ENCODE peak calls at places on chromosomes 16 and 17, in four cellular contexts. One of them, this sample, is unnamed.

GRCh38 chr17:17087424-17088103 is 45.3 kb downstream of the MPRIP start:
- DNase-seq in foreskin fibroblast: no peak
- DNase-seq in hypothalamus: no peak
- DNase-seq in NCI-H1048: no peak
- DNase-seq in this sample: peak

GRCh38 chr17:47733047-47733413 is at the start of gene TBX21:
- DNase-seq in foreskin fibroblast: no peak
- DNase-seq in hypothalamus: peak
- DNase-seq in NCI-H1048: no peak
- DNase-seq in this sample: peak

GRCh38 chr16:88618182-88618955 is 20.0 kb upstream of the IL17C start:
- DNase-seq in foreskin fibroblast: no peak
- DNase-seq in hypothalamus: no peak
- DNase-seq in NCI-H1048: no peak
- DNase-seq in this sample: no peak

GRCh38 chr16:24525970-24526559 is 13.3 kb upstream of the RBBP6 start:
- DNase-seq in foreskin fibroblast: no peak
- DNase-seq in hypothalamus: no peak
- DNase-seq in NCI-H1048: no peak
- DNase-seq in this sample: no peak

GRCh38 chr17:63701477-63702222 is 1.7 kb upstream of the LIMD2 start:
- DNase-seq in foreskin fibroblast: no peak
- DNase-seq in hypothalamus: no peak
- DNase-seq in NCI-H1048: no peak
- DNase-seq in this sample: no peak

GRCh38 chr17:45791935-45792334 is 7.8 kb downstream of the CRHR1 start:
- DNase-seq in foreskin fibroblast: no peak
- DNase-seq in hypothalamus: no peak
- DNase-seq in NCI-H1048: no peak
- DNase-seq in this sample: no peak

GRCh38 chr17:38896373-38896954 is 26.6 kb downstream of the LASP1 start:
- DNase-seq in foreskin fibroblast: no peak
- DNase-seq in hypothalamus: no peak
- DNase-seq in NCI-H1048: no peak
- DNase-seq in this sample: no peak

GRCh38 chr17:77691216-77692085 is 267.1 kb upstream of the TNRC6C start:
- DNase-seq in foreskin fibroblast: no peak
- DNase-seq in hypothalamus: no peak
- DNase-seq in NCI-H1048: no peak
- DNase-seq in this sample: no peak

GRCh38 chr17:42291136-42291535 is 2.8 kb downstream of the STAT5A start:
- DNase-seq in foreskin fibroblast: no peak
- DNase-seq in hypothalamus: no peak
- DNase-seq in NCI-H1048: no peak
- DNase-seq in this sample: no peak

GRCh38 chr17:13030459-13031305 is 12.9 kb upstream of the ELAC2 start:
- DNase-seq in foreskin fibroblast: peak
- DNase-seq in hypothalamus: peak
- DNase-seq in NCI-H1048: no peak
- DNase-seq in this sample: peak

This sample was measured in cerebellum.